ENCODE peak calls at places on chromosomes 3 and 15, in nine cellular contexts. C is suprapubic skin, W is Panc1, U is transverse colon, B is breast epithelium, P is K562, K is HL-60, G is HCT116, I is GM23338. A is an unnamed sample.

GRCh38 chr3:187445352-187445751 is 77.2 kb downstream of the RTP4 start:
- DNase-seq in C (no peak), W (no peak), U (no peak), B (no peak), P (no peak), K (no peak), G (no peak), I (no peak), A (no peak)

GRCh38 chr3:43817825-43818224 is 127.1 kb downstream of the ABHD5 start:
- DNase-seq in C (no peak), W (no peak), U (no peak), B (no peak), P (no peak), K (no peak), G (no peak), I (no peak), A (no peak)

GRCh38 chr3:150330174-150330573 is 77.9 kb upstream of the TSC22D2 start:
- DNase-seq in C (no peak), W (no peak), U (no peak), B (no peak), P (no peak), K (no peak), G (no peak), I (no peak), A (no peak)

GRCh38 chr3:23650371-23651140 is 155.2 kb upstream of the UBE2E1 start:
- DNase-seq in C (no peak), W (peak), U (no peak), B (no peak), P (no peak), K (no peak), G (no peak), I (no peak), A (no peak)

GRCh38 chr15:100254694-100255093 is 87.1 kb downstream of the ADAMTS17 start:
- DNase-seq in C (no peak), W (no peak), U (no peak), B (peak), P (no peak), K (no peak), G (no peak), I (no peak), A (no peak)

GRCh38 chr3:99475229-99475628 is 163.2 kb upstream of the COL8A1 start:
- DNase-seq in C (no peak), W (no peak), U (no peak), B (no peak), P (no peak), K (no peak), G (no peak), I (no peak), A (no peak)

GRCh38 chr3:102053375-102053989 is 204.2 kb downstream of the NFKBIZ start:
- DNase-seq in C (no peak), W (no peak), U (no peak), B (no peak), P (no peak), K (no peak), G (no peak), I (no peak), A (no peak)

GRCh38 chr3:40996827-40997710 is 202.2 kb upstream of the CTNNB1 start:
- DNase-seq in C (no peak), W (no peak), U (no peak), B (no peak), P (peak), K (no peak), G (no peak), I (peak), A (no peak)

GRCh38 chr3:30693470-30694120 is 87.2 kb downstream of the TGFBR2 start:
- DNase-seq in C (no peak), W (peak), U (peak), B (no peak), P (peak), K (peak), G (peak), I (peak), A (no peak)

GRCh38 chr3:137061186-137061585 is 103.4 kb downstream of the IL20RB start:
- DNase-seq in C (no peak), W (no peak), U (no peak), B (no peak), P (no peak), K (no peak), G (no peak), I (no peak), A (no peak)

GRCh38 chr3:188125076-188125475 is 28.9 kb upstream of the LPP start:
- DNase-seq in C (no peak), W (no peak), U (no peak), B (no peak), P (no peak), K (peak), G (no peak), I (no peak), A (no peak)

GRCh38 chr15:60528530-60528929 is 49.6 kb upstream of the ICE2 start:
- DNase-seq in C (no peak), W (no peak), U (no peak), B (no peak), P (no peak), K (no peak), G (no peak), I (no peak), A (no peak)

GRCh38 chr3:172550347-172550943 is 27.2 kb upstream of the TNFSF10 start:
- DNase-seq in C (no peak), W (no peak), U (no peak), B (no peak), P (peak), K (no peak), G (peak), I (no peak), A (no peak)

DNA sequence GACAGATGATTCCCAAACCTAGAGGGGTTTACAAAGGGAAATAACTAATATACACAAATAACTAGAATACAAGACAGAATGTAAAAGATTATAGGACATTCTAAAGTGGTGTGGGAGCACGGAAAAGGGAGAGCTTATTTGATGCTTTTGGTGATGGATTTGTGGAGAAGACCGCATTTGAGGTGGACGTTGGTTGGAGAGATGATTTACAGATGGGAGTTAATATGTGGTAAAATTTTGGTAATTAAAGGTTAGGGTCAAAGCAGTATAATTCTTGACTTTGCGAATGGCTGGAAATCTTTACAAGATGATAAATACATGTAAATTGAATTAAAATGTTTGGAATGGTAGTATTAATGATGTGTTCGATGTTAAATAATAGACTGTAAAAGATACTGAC is 1.2 kb downstream of the KNL1 start:
- DNase-seq in C (no peak), W (no peak), U (no peak), B (no peak), P (no peak), K (no peak), G (no peak), I (no peak), A (no peak)
- H3K4me3 ChIP-seq in C (peak), W (peak), U (peak), B (no peak), P (peak), K (peak), G (peak), I (peak), A (no peak)

GRCh38 chr3:48562367-48563095 is 1.1 kb downstream of the UCN2 start:
- DNase-seq in C (no peak), W (no peak), U (no peak), B (no peak), P (no peak), K (no peak), G (no peak), I (no peak), A (no peak)

GRCh38 chr3:48560648-48561018 is 2.9 kb downstream of the UCN2 start:
- DNase-seq in C (no peak), W (no peak), U (no peak), B (no peak), P (no peak), K (no peak), G (no peak), I (no peak), A (no peak)

GRCh38 chr3:48558446-48559134 is 2.0 kb upstream of the PFKFB4 start:
- DNase-seq in C (no peak), W (no peak), U (peak), B (no peak), P (no peak), K (peak), G (no peak), I (no peak), A (no peak)

GRCh38 chr3:48563382-48563918 is at the start of gene UCN2:
- DNase-seq in C (no peak), W (no peak), U (no peak), B (no peak), P (no peak), K (no peak), G (no peak), I (no peak), A (no peak)

GRCh38 chr3:48561045-48561736 is 2.4 kb downstream of the UCN2 start:
- DNase-seq in C (no peak), W (no peak), U (peak), B (no peak), P (peak), K (no peak), G (no peak), I (peak), A (peak)
- TF ChIP-seq POLR2AphosphoS5 in C (no peak), W (no peak), U (no peak), B (no peak), P (no peak), K (no peak), G (no peak), I (peak), A (no peak)

GRCh38 chr3:13582366-13583250 is 33.7 kb downstream of the FBLN2 start:
- DNase-seq in C (no peak), W (no peak), U (no peak), B (no peak), P (no peak), K (no peak), G (no peak), I (no peak), A (no peak)
- H3K27ac ChIP-seq in C (peak), W (no peak), U (no peak), B (no peak), P (no peak), K (no peak), G (no peak), I (no peak), A (no peak)

DNA sequence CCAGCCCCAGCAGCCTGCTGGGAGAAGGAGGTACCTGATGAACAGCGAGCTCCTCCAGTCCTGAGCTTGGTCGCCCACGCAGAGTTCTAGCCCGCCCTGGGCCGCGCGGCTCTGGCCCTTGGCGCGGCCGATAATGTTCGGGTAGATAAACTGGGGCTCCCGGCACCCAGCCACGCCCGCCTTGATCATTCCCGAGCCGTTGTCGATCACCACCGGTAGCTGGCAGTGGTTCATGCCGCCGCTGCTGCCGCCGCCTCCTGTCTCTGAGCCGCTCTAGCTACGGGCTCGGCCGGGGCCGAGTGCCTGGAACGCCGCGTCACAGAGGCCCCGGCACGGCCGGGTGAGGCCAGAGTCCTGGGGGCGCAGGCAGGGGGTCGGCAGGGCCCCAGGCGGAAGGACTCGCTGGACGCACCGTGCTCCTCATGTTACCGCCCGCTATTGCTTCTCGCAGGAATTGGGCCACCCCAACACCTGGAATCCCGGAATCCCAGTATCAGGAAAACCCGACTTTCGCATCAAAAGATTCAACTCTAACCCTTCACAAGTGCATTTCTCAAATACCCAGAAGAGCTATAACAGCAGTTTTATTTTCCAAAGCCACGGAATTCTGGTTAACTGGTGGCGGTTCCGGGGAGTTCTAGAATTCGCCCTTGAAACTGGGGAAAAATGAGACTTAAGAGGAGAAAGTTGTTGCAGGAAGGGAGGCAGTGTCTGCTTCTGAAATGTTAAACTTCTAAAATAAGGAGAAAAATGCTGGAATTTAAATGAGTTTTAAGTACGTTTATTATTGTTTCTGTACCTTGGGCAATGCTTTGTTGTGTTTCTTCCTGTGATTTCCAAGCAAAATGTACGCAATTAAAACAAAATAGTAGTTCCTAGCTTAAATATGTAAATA is at the start of gene ACTRT3:
- DNase-seq in C (peak), W (no peak), U (peak), B (peak), P (no peak), K (peak), G (peak), I (peak), A (peak)
- H3K4me3 ChIP-seq in C (peak), W (peak), U (peak), B (peak), P (no peak), K (peak), G (peak), I (peak), A (peak)

DNA sequence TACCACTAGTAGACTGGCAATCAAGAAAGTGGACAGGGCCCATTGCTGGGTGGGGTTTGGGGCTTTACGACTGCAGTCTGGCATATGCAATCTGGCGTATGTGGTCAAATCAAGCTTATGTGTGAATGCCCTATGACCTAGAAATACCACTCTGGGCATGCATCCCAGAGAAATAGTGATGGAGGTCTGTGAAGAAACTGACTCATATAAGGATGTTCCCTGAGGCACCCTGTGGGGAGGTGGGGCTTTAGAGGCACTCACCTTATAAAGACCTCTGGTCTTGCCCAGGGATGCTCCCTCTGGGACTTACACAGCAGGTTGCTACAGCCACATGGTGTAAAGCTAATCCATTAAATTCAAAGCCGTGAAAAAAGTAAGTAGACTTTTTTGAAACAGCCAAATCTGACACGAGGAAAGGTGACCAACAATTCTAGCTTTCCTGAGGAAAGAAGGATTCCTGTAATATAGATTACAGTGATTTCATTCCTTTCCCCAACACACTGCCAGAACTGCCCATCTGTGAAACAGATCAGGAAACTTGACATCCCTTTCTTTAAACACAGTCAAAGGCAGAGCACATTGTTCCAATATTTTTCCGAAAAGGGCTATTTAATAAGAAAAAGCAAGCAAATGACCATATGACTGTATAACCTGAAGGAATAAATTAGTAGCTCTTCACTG is 13.6 kb downstream of the RARRES1 start:
- DNase-seq in C (no peak), W (no peak), U (peak), B (no peak), P (no peak), K (no peak), G (peak), I (no peak), A (no peak)
- TF ChIP-seq POLR2AphosphoS5 in C (no peak), W (peak), U (no peak), B (no peak), P (no peak), K (no peak), G (no peak), I (no peak), A (no peak)